ENCODE peak calls at places on chromosomes 3 and 15, in eight cellular contexts. E is breast epithelium, C is HCT116, Z is prostate gland, A is stomach, W is SK-N-SH, Q is GM23338, D is transverse colon. R is an unnamed sample.

GRCh38 chr15:101318147-101318809 is 23.2 kb upstream of the SNRPA1 start:
- DNase-seq in Z (no peak), D (no peak), A (no peak), C (no peak), E (no peak), W (no peak), Q (no peak), R (no peak)

GRCh38 chr15:48413304-48413703 is 82.1 kb downstream of the DUT start:
- DNase-seq in Q (no peak), E (no peak), C (no peak), A (no peak), Z (no peak), D (no peak), W (no peak), R (no peak)

GRCh38 chr3:95731753-95732152 is 1082.6 kb upstream of the EPHA6 start:
- DNase-seq in E (no peak), Q (no peak), Z (no peak), D (no peak), A (no peak), C (no peak), W (no peak), R (no peak)

GRCh38 chr3:177396707-177397106 is 199.4 kb upstream of the TBL1XR1 start:
- DNase-seq in E (no peak), C (no peak), D (no peak), Z (peak), W (peak), A (no peak), Q (no peak), R (no peak)

GRCh38 chr15:33701304-33701696 is 267.0 kb upstream of the CHRM5 start:
- DNase-seq in C (no peak), Z (no peak), A (no peak), E (no peak), D (no peak), W (no peak), Q (no peak), R (no peak)

GRCh38 chr15:48940508-48940907 is 23.2 kb downstream of the SHC4 start:
- DNase-seq in W (no peak), C (no peak), E (no peak), Z (no peak), D (no peak), Q (no peak), A (no peak), R (no peak)

GRCh38 chr3:36210840-36211655 is 169.3 kb upstream of the STAC start:
- DNase-seq in Q (no peak), Z (no peak), W (no peak), D (no peak), E (no peak), C (no peak), A (no peak), R (no peak)

GRCh38 chr3:84987709-84988504 is 29.1 kb downstream of the CADM2 start:
- DNase-seq in D (no peak), Q (no peak), Z (no peak), A (no peak), E (no peak), C (no peak), W (peak), R (no peak)

GRCh38 chr3:54223063-54223462 is 100.7 kb downstream of the CACNA2D3 start:
- DNase-seq in Z (no peak), A (no peak), E (no peak), W (no peak), Q (no peak), C (no peak), D (no peak), R (no peak)

GRCh38 chr3:54228806-54229205 is 106.5 kb downstream of the CACNA2D3 start:
- DNase-seq in A (no peak), E (no peak), Q (peak), D (no peak), Z (no peak), W (no peak), C (no peak), R (no peak)

GRCh38 chr3:54222318-54222717 is 100.0 kb downstream of the CACNA2D3 start:
- DNase-seq in A (no peak), Z (no peak), D (no peak), W (no peak), Q (no peak), E (no peak), C (no peak), R (no peak)

GRCh38 chr3:54225841-54226528 is 103.6 kb downstream of the CACNA2D3 start:
- DNase-seq in W (no peak), Z (no peak), C (no peak), A (no peak), E (no peak), D (no peak), Q (no peak), R (no peak)
- TF ChIP-seq POLR2AphosphoS5 in W (no peak), Z (no peak), C (no peak), A (no peak), E (no peak), D (no peak), Q (no peak), R (no peak)

GRCh38 chr15:65903296-65904073 is 34.2 kb downstream of the RAB11A start:
- DNase-seq in A (no peak), D (no peak), W (no peak), E (no peak), Q (no peak), Z (no peak), C (no peak), R (no peak)

GRCh38 chr15:65901336-65901735 is 32.0 kb downstream of the RAB11A start:
- DNase-seq in D (no peak), A (no peak), Q (no peak), C (no peak), Z (no peak), E (no peak), W (no peak), R (no peak)

GRCh38 chr15:65901836-65902235 is 32.5 kb downstream of the RAB11A start:
- DNase-seq in E (no peak), W (no peak), C (no peak), D (no peak), Z (no peak), Q (no peak), A (no peak), R (no peak)

GRCh38 chr15:65900488-65900887 is 31.2 kb downstream of the RAB11A start:
- DNase-seq in E (no peak), D (no peak), C (no peak), Z (no peak), A (no peak), W (no peak), Q (no peak), R (no peak)

DNA sequence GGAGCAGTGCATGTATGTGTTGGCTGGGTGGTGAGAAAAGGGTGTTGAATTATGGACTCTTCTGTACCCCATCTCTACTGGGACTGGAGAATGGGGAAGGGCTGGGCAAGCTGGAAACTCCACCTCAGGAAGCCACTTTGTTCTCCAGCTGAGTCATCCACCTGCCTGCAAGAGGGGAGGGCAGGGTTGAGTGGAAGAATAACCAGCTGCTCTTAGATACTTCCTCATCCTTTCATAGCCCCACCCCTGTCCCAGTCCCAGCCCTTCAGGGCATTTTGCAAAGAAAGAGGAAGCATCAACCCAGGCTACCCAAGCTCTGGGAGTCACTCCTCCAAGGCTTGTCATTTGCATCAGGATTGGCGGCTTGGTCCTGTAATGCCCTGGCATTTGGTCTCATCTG is 33.1 kb downstream of the RAB11A start:
- DNase-seq in W (no peak), A (peak), D (peak), E (no peak), Q (peak), Z (peak), C (peak), R (peak)
- TF ChIP-seq POLR2AphosphoS5 in W (no peak), A (no peak), D (peak), E (no peak), Q (no peak), Z (no peak), C (no peak), R (no peak)

DNA sequence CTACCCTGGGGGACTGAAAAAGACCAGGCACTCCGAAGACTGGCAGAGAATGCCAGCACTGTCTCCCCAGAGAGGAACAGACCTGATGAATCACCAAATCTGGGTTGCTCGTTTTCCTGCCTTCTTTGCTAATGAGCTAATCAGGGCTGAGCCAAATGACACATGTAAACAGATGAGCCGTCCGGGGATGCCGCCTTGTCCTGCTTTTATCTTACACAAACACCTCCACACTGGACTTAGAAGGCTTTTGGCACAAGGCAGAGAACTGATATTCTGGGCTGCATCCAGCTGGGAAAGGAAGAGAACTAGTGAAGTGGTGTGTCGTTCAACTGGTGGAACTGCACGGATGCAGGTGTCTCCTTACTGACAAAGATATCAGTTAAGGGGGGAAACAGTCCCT is 88.1 kb downstream of the MECOM start:
- DNase-seq in Q (no peak), C (no peak), W (peak), A (peak), D (no peak), E (no peak), Z (no peak), R (no peak)
- TF ChIP-seq POLR2AphosphoS5 in Q (no peak), C (no peak), W (no peak), A (no peak), D (no peak), E (no peak), Z (no peak), R (no peak)

GRCh38 chr3:187064210-187065115 is 74.8 kb downstream of the RPL39L start:
- DNase-seq in Z (peak), A (no peak), W (peak), D (no peak), C (no peak), E (no peak), Q (peak), R (no peak)

GRCh38 chr3:187061748-187062147 is 77.5 kb downstream of the RPL39L start:
- DNase-seq in D (no peak), W (no peak), Q (no peak), A (no peak), E (no peak), C (no peak), Z (no peak), R (no peak)

GRCh38 chr3:187062526-187063177 is 76.6 kb downstream of the RPL39L start:
- DNase-seq in Z (peak), C (no peak), D (no peak), W (no peak), A (no peak), E (no peak), Q (no peak), R (no peak)

GRCh38 chr3:187066228-187066995 is 72.9 kb downstream of the RPL39L start:
- DNase-seq in A (no peak), C (peak), D (no peak), W (peak), Q (peak), Z (no peak), E (no peak), R (no peak)

DNA sequence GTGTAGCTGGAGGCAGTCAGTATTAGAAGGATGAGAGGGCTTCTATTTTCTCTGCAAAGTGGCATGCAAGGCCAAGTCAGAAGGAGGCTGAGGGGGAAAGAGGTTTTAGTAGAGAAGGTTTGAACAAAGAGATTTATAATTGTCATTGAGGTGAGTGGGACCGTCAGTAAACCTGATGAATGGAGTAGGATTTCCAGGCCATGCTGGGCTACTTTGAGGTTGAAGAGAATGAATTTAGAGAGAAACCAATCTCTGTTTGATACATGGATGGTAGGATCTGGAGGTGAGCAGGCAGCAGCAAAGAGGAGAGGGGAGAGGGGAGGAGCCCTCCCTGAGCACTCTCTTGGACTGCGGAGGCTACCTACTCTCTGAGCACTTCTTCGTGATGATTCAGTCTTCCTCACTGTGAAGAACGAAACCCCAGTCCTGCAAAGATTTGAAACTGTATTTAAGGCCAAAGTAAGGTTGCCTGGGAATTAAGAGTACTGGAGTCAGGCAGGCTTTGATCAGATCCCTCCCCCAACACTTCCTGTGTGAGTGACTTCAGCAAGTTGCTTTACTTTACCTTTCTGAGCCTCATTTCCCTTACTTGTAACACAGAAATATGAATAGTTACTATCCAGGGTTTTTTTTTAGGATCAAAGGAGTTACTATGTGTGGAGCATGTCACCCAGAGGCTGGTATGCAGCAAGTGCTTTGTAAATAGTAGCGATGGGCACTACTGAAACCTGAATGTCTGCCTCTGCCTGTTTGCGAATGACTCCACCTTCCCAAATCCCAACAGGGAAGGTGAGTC is 75.8 kb downstream of the RPL39L start:
- DNase-seq in C (no peak), Q (peak), E (no peak), Z (peak), D (no peak), A (no peak), W (no peak), R (no peak)
- TF ChIP-seq POLR2AphosphoS5 in C (no peak), Q (no peak), E (no peak), Z (peak), D (no peak), A (no peak), W (no peak), R (no peak)

GRCh38 chr3:196055683-196056270 is 26.1 kb downstream of the TFRC start:
- DNase-seq in Z (no peak), A (no peak), W (no peak), Q (no peak), D (no peak), E (no peak), C (no peak), R (no peak)
- TF ChIP-seq POLR2AphosphoS5 in Z (no peak), A (no peak), W (no peak), Q (no peak), D (no peak), E (no peak), C (no peak), R (no peak)

GRCh38 chr15:40357723-40358491 is at the start of gene DISP2:
- DNase-seq in C (peak), D (peak), A (peak), Q (peak), W (peak), Z (peak), E (peak), R (peak)
- TF ChIP-seq POLR2AphosphoS5 in C (peak), D (peak), A (no peak), Q (peak), W (peak), Z (no peak), E (no peak), R (no peak)

GRCh38 chr3:16305121-16305541 is 40.1 kb downstream of the OXNAD1 start:
- DNase-seq in W (no peak), Z (no peak), D (no peak), C (no peak), A (no peak), Q (no peak), E (no peak), R (no peak)
- TF ChIP-seq POLR2AphosphoS5 in W (no peak), Z (no peak), D (no peak), C (no peak), A (no peak), Q (no peak), E (no peak), R (no peak)

GRCh38 chr3:47414666-47415587 is 34.1 kb downstream of the PTPN23 start:
- DNase-seq in Q (no peak), E (no peak), D (no peak), W (no peak), Z (no peak), A (no peak), C (no peak), R (no peak)

GRCh38 chr3:47412842-47413520 is 32.2 kb downstream of the PTPN23 start:
- DNase-seq in W (no peak), D (no peak), A (no peak), Q (no peak), Z (no peak), E (no peak), C (no peak), R (no peak)

GRCh38 chr3:47413751-47414150 is 32.9 kb downstream of the PTPN23 start:
- DNase-seq in Q (no peak), C (no peak), D (no peak), A (no peak), Z (no peak), E (no peak), W (no peak), R (no peak)

GRCh38 chr3:47412453-47412756 is 31.6 kb downstream of the PTPN23 start:
- DNase-seq in Q (no peak), Z (no peak), E (no peak), A (no peak), W (no peak), C (no peak), D (no peak), R (no peak)

DNA sequence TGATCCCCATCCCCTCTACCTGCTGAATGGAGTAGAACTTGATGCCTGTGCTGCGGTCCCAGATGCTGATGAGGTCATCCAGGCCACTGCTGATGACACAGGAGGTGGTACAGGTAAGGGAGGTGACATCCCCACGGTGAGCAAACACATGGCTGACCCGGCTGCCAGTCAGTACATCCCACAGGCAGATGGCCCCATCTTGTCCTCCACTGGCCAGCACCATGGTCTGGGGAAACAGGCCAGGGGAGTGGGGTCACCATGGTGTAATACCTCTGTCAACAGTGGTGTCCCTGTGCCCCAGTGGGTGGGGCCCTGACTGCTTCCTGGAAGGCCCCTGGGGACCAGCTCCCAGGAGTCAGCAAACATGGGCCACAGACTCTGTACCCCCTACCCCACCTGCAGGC is 33.3 kb downstream of the PTPN23 start:
- DNase-seq in C (no peak), A (no peak), Q (no peak), Z (no peak), W (no peak), E (no peak), D (no peak), R (peak)
- TF ChIP-seq POLR2AphosphoS5 in C (no peak), A (no peak), Q (peak), Z (no peak), W (no peak), E (no peak), D (no peak), R (no peak)